ENCODE peak calls at places on chromosomes 1 and 21, in four cellular contexts. Q is NCI-H1092, X is pulmonary artery endothelial cell, C is GM20000. Z is an unnamed sample.

GRCh38 chr1:13869172-13869797 is 169.3 kb downstream of the PRDM2 start:
- DNase-seq in C (no peak), Q (no peak), X (no peak), Z (no peak)

GRCh38 chr1:7770620-7770938 is 517 bp upstream of the VAMP3 start:
- DNase-seq in X (no peak), C (peak; percentile 48), Q (no peak), Z (peak; percentile 13)

GRCh38 chr1:111577814-111578213 is 41.8 kb upstream of the RAP1A start:
- DNase-seq in Q (no peak), X (no peak), C (no peak), Z (no peak)

GRCh38 chr1:201517631-201518030 is 10.7 kb upstream of the CSRP1 start:
- DNase-seq in X (no peak), Q (no peak), C (no peak), Z (no peak)

GRCh38 chr1:225767591-225768540 is 9.8 kb upstream of the SRP9 start:
- DNase-seq in Q (peak; percentile 75), C (no peak), X (no peak), Z (no peak)

GRCh38 chr1:82390627-82391026 is 589.9 kb downstream of the ADGRL2 start:
- DNase-seq in X (no peak), C (no peak), Q (no peak), Z (no peak)

GRCh38 chr1:46448109-46448911 is 41.3 kb upstream of the DMBX1 start:
- DNase-seq in C (no peak), Q (no peak), X (no peak), Z (no peak)

GRCh38 chr1:98210064-98210463 is 289.2 kb upstream of the DPYD start:
- DNase-seq in C (no peak), X (peak; percentile 90), Q (no peak), Z (no peak)

GRCh38 chr21:45433301-45433700 is 28.3 kb downstream of the COL18A1 start:
- DNase-seq in X (no peak), Q (no peak), C (no peak), Z (no peak)

GRCh38 chr1:97778718-97779117 is 142.1 kb downstream of the DPYD start:
- DNase-seq in Q (no peak), C (no peak), X (no peak), Z (no peak)

GRCh38 chr1:30283199-30283962 is 440.0 kb downstream of the MATN1 start:
- DNase-seq in Q (no peak), X (no peak), C (no peak), Z (no peak)

GRCh38 chr1:79040424-79041089 is 34.0 kb upstream of the ADGRL4 start:
- DNase-seq in C (peak; percentile 39), X (no peak), Q (no peak), Z (no peak)

GRCh38 chr1:36941579-36941978 is 92.7 kb downstream of the GRIK3 start:
- DNase-seq in X (no peak), Q (no peak), C (no peak), Z (no peak)

GRCh38 chr1:93061895-93062792 is 16.9 kb upstream of the MTF2 start:
- DNase-seq in C (peak; percentile 50), Q (no peak), X (no peak), Z (peak; percentile 29)

GRCh38 chr1:92519043-92519442 is 32.3 kb upstream of the GFI1 start:
- DNase-seq in C (no peak), Q (no peak), X (no peak), Z (no peak)

GRCh38 chr1:160082487-160082886 is 1.1 kb downstream of the KCNJ9 start:
- DNase-seq in X (no peak), Q (no peak), C (no peak), Z (no peak)

GRCh38 chr1:49102752-49103151 is 326.1 kb upstream of the BEND5 start:
- DNase-seq in C (no peak), Q (no peak), X (no peak), Z (no peak)

GRCh38 chr1:219965285-219965684 is 36.9 kb upstream of the SLC30A10 start:
- DNase-seq in C (no peak), X (no peak), Q (no peak), Z (no peak)

GRCh38 chr1:9376886-9377333 is 84.2 kb downstream of the SPSB1 start:
- DNase-seq in X (no peak), C (no peak), Q (no peak), Z (no peak)

GRCh38 chr1:167305705-167306277 is 85.1 kb downstream of the POU2F1 start:
- DNase-seq in X (no peak), Q (no peak), C (no peak), Z (no peak)

GRCh38 chr1:224851850-224852261 is 77.6 kb upstream of the DNAH14 start:
- DNase-seq in C (peak; percentile 11), X (no peak), Q (no peak), Z (no peak)

GRCh38 chr1:178093958-178094751 is at the start of gene RASAL2:
- DNase-seq in X (no peak), Q (peak; percentile 53), C (peak; percentile 75), Z (peak; percentile 35)

GRCh38 chr1:197521118-197521739 is 253.2 kb downstream of the CRB1 start:
- DNase-seq in Q (no peak), X (no peak), C (peak; percentile 38), Z (peak; percentile 35)

GRCh38 chr1:38129971-38130370 is 83.4 kb upstream of the POU3F1 start:
- DNase-seq in Q (no peak), X (no peak), C (no peak), Z (no peak)

GRCh38 chr21:17987328-17987727 is 168.2 kb upstream of the C21orf91 start:
- DNase-seq in X (no peak), Q (peak; percentile 77), C (no peak), Z (no peak)

GRCh38 chr1:63847308-63847910 is 73.6 kb downstream of the ROR1 start:
- DNase-seq in Q (no peak), C (no peak), X (no peak), Z (no peak)

GRCh38 chr1:247295274-247295684 is 36.4 kb downstream of the ZNF496 start:
- DNase-seq in Q (no peak), X (no peak), C (no peak), Z (no peak)

GRCh38 chr21:41664881-41665765 is 101.7 kb downstream of the RIPK4 start:
- DNase-seq in Q (no peak), C (no peak), X (no peak), Z (no peak)

GRCh38 chr1:222045816-222046215 is 303.9 kb upstream of the DUSP10 start:
- DNase-seq in Q (no peak), X (no peak), C (no peak), Z (no peak)

GRCh38 chr21:35658242-35658641 is 402.1 kb downstream of the SETD4 start:
- DNase-seq in C (no peak), Q (no peak), X (no peak), Z (no peak)

GRCh38 chr1:244074559-244075171 is 23.6 kb downstream of the ZBTB18 start:
- DNase-seq in Q (no peak), C (peak; percentile 72), X (no peak), Z (peak; percentile 43)

GRCh38 chr1:23673086-23673813 is 18.4 kb upstream of the RPL11 start:
- DNase-seq in X (no peak), C (peak; percentile 42), Q (no peak), Z (no peak)

GRCh38 chr1:9042272-9042671 is 16.0 kb upstream of the SLC2A7 start:
- DNase-seq in C (no peak), Q (no peak), X (no peak), Z (no peak)

GRCh38 chr1:155185783-155186265 is 12.2 kb downstream of the TRIM46 start:
- DNase-seq in Q (no peak), X (no peak), C (no peak), Z (no peak)

GRCh38 chr1:30384286-30385245 is 338.8 kb downstream of the MATN1 start:
- DNase-seq in C (no peak), Q (no peak), X (no peak), Z (no peak)

GRCh38 chr1:47624531-47624930 is 186.7 kb downstream of the FOXD2 start:
- DNase-seq in X (no peak), C (no peak), Q (peak; percentile 30), Z (no peak)

GRCh38 chr1:22057861-22058260 is 5.4 kb downstream of the CDC42 start:
- DNase-seq in X (no peak), Q (no peak), C (no peak), Z (no peak)

GRCh38 chr1:227869851-227870305 is 54.4 kb downstream of the PRSS38 start:
- DNase-seq in Q (no peak), X (no peak), C (no peak), Z (no peak)

GRCh38 chr1:226624526-226624925 is 76.0 kb downstream of the STUM start:
- DNase-seq in X (no peak), Q (no peak), C (no peak), Z (no peak)

Z was measured in germinal center.